ENCODE peak calls at places on chromosome 11, in seven cellular contexts. One of them, this sample, is unnamed.
A peak's percentile ranks its signal among the peaks of the same experiment; 100 is the strongest.

GRCh38 chr11:8709002-8709672 is 26.5 kb downstream of the RPL27A start:
- DNase-seq in pancreas: peak; percentile 56
- DNase-seq in bronchial epithelial cell: no peak
- DNase-seq in fibroblast of the aortic adventitia: peak; percentile 99
- DNase-seq in prostate gland: peak; percentile 77
- DNase-seq in cardiac fibroblast: peak; percentile 97
- DNase-seq in lung: no peak
- DNase-seq in this sample: no peak

GRCh38 chr11:34850339-34850738 is 65.8 kb downstream of the APIP start:
- DNase-seq in pancreas: no peak
- DNase-seq in bronchial epithelial cell: peak; percentile 29
- DNase-seq in fibroblast of the aortic adventitia: no peak
- DNase-seq in prostate gland: no peak
- DNase-seq in cardiac fibroblast: no peak
- DNase-seq in lung: no peak
- DNase-seq in this sample: no peak

GRCh38 chr11:12189543-12190235 is 79.3 kb downstream of the MICAL2 start:
- DNase-seq in pancreas: no peak
- DNase-seq in bronchial epithelial cell: peak; percentile 98
- DNase-seq in fibroblast of the aortic adventitia: no peak
- DNase-seq in prostate gland: peak; percentile 85
- DNase-seq in cardiac fibroblast: no peak
- DNase-seq in lung: no peak
- DNase-seq in this sample: no peak

GRCh38 chr11:17921620-17922473 is 91.0 kb downstream of the SERGEF start:
- DNase-seq in pancreas: no peak
- DNase-seq in bronchial epithelial cell: peak; percentile 36
- DNase-seq in fibroblast of the aortic adventitia: peak; percentile 71
- DNase-seq in prostate gland: no peak
- DNase-seq in cardiac fibroblast: peak; percentile 71
- DNase-seq in lung: no peak
- DNase-seq in this sample: no peak

GRCh38 chr11:85725510-85726258 is 39.7 kb upstream of the CCDC89 start:
- DNase-seq in pancreas: no peak
- DNase-seq in bronchial epithelial cell: peak; percentile 93
- DNase-seq in fibroblast of the aortic adventitia: peak; percentile 94
- DNase-seq in prostate gland: no peak
- DNase-seq in cardiac fibroblast: peak; percentile 82
- DNase-seq in lung: no peak
- DNase-seq in this sample: no peak

GRCh38 chr11:394034-394857 is at the start of gene PKP3:
- DNase-seq in pancreas: peak; percentile 86
- DNase-seq in bronchial epithelial cell: peak; percentile 92
- DNase-seq in fibroblast of the aortic adventitia: peak; percentile 41
- DNase-seq in prostate gland: peak; percentile 92
- DNase-seq in cardiac fibroblast: peak; percentile 50
- DNase-seq in lung: peak; percentile 88
- DNase-seq in this sample: no peak

GRCh38 chr11:59076876-59077571 is 9.1 kb upstream of the GLYATL1B start:
- DNase-seq in pancreas: no peak
- DNase-seq in bronchial epithelial cell: no peak
- DNase-seq in fibroblast of the aortic adventitia: no peak
- DNase-seq in prostate gland: no peak
- DNase-seq in cardiac fibroblast: no peak
- DNase-seq in lung: no peak
- DNase-seq in this sample: no peak

GRCh38 chr11:27213232-27213660 is 149.8 kb downstream of the CCDC34 start:
- DNase-seq in pancreas: no peak
- DNase-seq in bronchial epithelial cell: peak; percentile 94
- DNase-seq in fibroblast of the aortic adventitia: peak; percentile 93
- DNase-seq in prostate gland: no peak
- DNase-seq in cardiac fibroblast: peak; percentile 84
- DNase-seq in lung: no peak
- DNase-seq in this sample: no peak

GRCh38 chr11:110715541-110715940 is 3.3 kb upstream of the ARHGAP20 start:
- DNase-seq in pancreas: no peak
- DNase-seq in bronchial epithelial cell: peak; percentile 59
- DNase-seq in fibroblast of the aortic adventitia: peak; percentile 95
- DNase-seq in prostate gland: no peak
- DNase-seq in cardiac fibroblast: peak; percentile 84
- DNase-seq in lung: no peak
- DNase-seq in this sample: no peak

GRCh38 chr11:57761301-57762234 is at the start of gene CTNND1:
- DNase-seq in pancreas: peak; percentile 92
- DNase-seq in bronchial epithelial cell: peak; percentile 96
- DNase-seq in fibroblast of the aortic adventitia: peak; percentile 99
- DNase-seq in prostate gland: peak; percentile 94
- DNase-seq in cardiac fibroblast: peak; percentile 99
- DNase-seq in lung: peak; percentile 88
- DNase-seq in this sample: no peak

GRCh38 chr11:8100605-8101004 is 19.6 kb downstream of the TUB start:
- DNase-seq in pancreas: no peak
- DNase-seq in bronchial epithelial cell: no peak
- DNase-seq in fibroblast of the aortic adventitia: no peak
- DNase-seq in prostate gland: no peak
- DNase-seq in cardiac fibroblast: no peak
- DNase-seq in lung: peak; percentile 10
- DNase-seq in this sample: no peak

GRCh38 chr11:111539426-111540113 is 950 bp upstream of the LAYN start:
- DNase-seq in pancreas: no peak
- DNase-seq in bronchial epithelial cell: no peak
- DNase-seq in fibroblast of the aortic adventitia: no peak
- DNase-seq in prostate gland: no peak
- DNase-seq in cardiac fibroblast: no peak
- DNase-seq in lung: no peak
- DNase-seq in this sample: no peak

GRCh38 chr11:117827521-117828511 is 3.3 kb upstream of the FXYD2 start:
- DNase-seq in pancreas: no peak
- DNase-seq in bronchial epithelial cell: no peak
- DNase-seq in fibroblast of the aortic adventitia: no peak
- DNase-seq in prostate gland: no peak
- DNase-seq in cardiac fibroblast: no peak
- DNase-seq in lung: no peak
- DNase-seq in this sample: peak; percentile 33

GRCh38 chr11:114307524-114308203 is 11.5 kb downstream of the NNMT start:
- DNase-seq in pancreas: peak; percentile 15
- DNase-seq in bronchial epithelial cell: no peak
- DNase-seq in fibroblast of the aortic adventitia: peak; percentile 97
- DNase-seq in prostate gland: no peak
- DNase-seq in cardiac fibroblast: peak; percentile 96
- DNase-seq in lung: peak; percentile 76
- DNase-seq in this sample: no peak

GRCh38 chr11:78325274-78325781 is 92.3 kb downstream of the GAB2 start:
- DNase-seq in pancreas: no peak
- DNase-seq in bronchial epithelial cell: no peak
- DNase-seq in fibroblast of the aortic adventitia: no peak
- DNase-seq in prostate gland: no peak
- DNase-seq in cardiac fibroblast: no peak
- DNase-seq in lung: no peak
- DNase-seq in this sample: no peak
- TF ChIP-seq CTCF in pancreas: no peak
- TF ChIP-seq CTCF in bronchial epithelial cell: no peak
- TF ChIP-seq CTCF in fibroblast of the aortic adventitia: no peak
- TF ChIP-seq CTCF in prostate gland: no peak
- TF ChIP-seq CTCF in cardiac fibroblast: no peak
- TF ChIP-seq CTCF in lung: no peak
- TF ChIP-seq CTCF in this sample: no peak

GRCh38 chr11:3683039-3683438 is 11.9 kb upstream of the CHRNA10 start:
- DNase-seq in pancreas: no peak
- DNase-seq in bronchial epithelial cell: no peak
- DNase-seq in fibroblast of the aortic adventitia: no peak
- DNase-seq in prostate gland: no peak
- DNase-seq in cardiac fibroblast: no peak
- DNase-seq in lung: no peak
- DNase-seq in this sample: no peak
- TF ChIP-seq CTCF in pancreas: no peak
- TF ChIP-seq CTCF in bronchial epithelial cell: no peak
- TF ChIP-seq CTCF in fibroblast of the aortic adventitia: no peak
- TF ChIP-seq CTCF in prostate gland: no peak
- TF ChIP-seq CTCF in cardiac fibroblast: no peak
- TF ChIP-seq CTCF in lung: no peak
- TF ChIP-seq CTCF in this sample: no peak

DNA sequence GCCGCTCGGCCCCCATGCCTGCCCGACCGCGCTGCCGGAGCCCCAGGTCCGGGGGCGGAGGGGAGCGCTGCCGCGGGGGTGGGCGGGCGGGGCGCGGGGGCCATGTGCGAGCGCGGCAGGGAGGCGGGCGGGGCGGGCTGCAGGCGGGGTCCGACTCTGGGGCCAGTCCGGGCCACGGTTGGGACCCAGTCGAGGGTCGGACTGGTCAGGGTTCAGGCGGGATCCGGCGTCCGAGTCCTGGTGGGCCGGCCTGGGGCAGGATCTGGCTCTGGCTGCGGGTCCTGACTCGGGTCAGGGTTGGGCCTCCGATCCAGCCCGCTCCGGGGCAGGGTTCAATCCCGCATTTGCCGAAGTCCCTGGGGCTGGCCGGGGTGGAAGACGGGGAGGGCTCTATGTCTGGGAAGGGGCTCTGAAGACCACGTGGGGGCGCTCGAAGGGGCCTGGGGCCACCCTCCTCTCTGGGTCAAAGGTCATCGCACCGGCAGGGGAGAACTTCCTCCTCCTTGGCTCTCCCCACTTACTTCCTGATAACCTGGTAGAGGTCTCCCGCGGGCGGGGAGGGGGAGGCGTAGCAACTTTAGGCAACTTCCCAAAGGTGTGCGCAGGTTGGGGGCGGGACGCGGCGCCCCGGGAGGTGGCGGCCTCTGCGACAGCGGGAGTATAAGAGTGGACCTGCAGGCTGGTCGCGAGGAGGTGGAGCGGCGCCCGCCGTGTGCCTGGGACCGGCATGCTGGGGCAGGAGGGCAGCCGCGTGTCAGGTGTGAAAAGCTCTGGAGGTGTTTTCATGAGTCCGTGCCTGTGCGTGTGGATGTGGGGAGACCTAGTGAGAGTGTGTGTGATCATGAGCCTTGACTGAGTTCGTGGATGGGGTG is 603 bp downstream of the ESRRA start:
- DNase-seq in pancreas: peak; percentile 86
- DNase-seq in bronchial epithelial cell: peak; percentile 24
- DNase-seq in fibroblast of the aortic adventitia: no peak
- DNase-seq in prostate gland: peak; percentile 38
- DNase-seq in cardiac fibroblast: peak; percentile 46
- DNase-seq in lung: peak; percentile 85
- DNase-seq in this sample: peak; percentile 70
- TF ChIP-seq CTCF in pancreas: no peak
- TF ChIP-seq CTCF in bronchial epithelial cell: peak; percentile 41
- TF ChIP-seq CTCF in fibroblast of the aortic adventitia: no peak
- TF ChIP-seq CTCF in prostate gland: peak; percentile 40
- TF ChIP-seq CTCF in cardiac fibroblast: no peak
- TF ChIP-seq CTCF in lung: no peak
- TF ChIP-seq CTCF in this sample: no peak

DNA sequence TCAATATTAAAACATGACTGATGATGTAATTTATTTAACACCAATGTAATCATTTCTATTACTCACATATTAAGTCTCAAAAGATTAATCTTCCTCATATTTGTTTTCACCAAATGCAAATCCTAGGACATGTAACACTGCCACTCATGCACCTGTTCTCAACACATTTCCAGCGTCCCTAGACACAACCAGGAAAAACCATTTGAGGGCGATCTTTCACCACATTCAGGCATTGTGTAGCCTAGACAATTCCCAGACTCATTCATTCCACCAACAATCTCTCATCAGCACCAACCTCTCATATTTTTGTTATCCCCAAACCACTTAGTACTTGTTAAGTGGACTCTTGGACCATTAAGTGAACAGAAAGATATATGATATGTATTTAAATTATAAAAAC is 66.1 kb downstream of the SLC36A4 start:
- DNase-seq in pancreas: no peak
- DNase-seq in bronchial epithelial cell: no peak
- DNase-seq in fibroblast of the aortic adventitia: no peak
- DNase-seq in prostate gland: no peak
- DNase-seq in cardiac fibroblast: no peak
- DNase-seq in lung: no peak
- DNase-seq in this sample: no peak
- TF ChIP-seq CTCF in pancreas: no peak
- TF ChIP-seq CTCF in bronchial epithelial cell: no peak
- TF ChIP-seq CTCF in fibroblast of the aortic adventitia: no peak
- TF ChIP-seq CTCF in prostate gland: no peak
- TF ChIP-seq CTCF in cardiac fibroblast: no peak
- TF ChIP-seq CTCF in lung: no peak
- TF ChIP-seq CTCF in this sample: no peak

GRCh38 chr11:106875013-106875412 is 143.3 kb downstream of the GUCY1A2 start:
- DNase-seq in pancreas: no peak
- DNase-seq in bronchial epithelial cell: peak; percentile 8
- DNase-seq in fibroblast of the aortic adventitia: peak; percentile 22
- DNase-seq in prostate gland: no peak
- DNase-seq in cardiac fibroblast: peak; percentile 39
- DNase-seq in lung: no peak
- DNase-seq in this sample: no peak
- TF ChIP-seq CTCF in pancreas: no peak
- TF ChIP-seq CTCF in bronchial epithelial cell: no peak
- TF ChIP-seq CTCF in fibroblast of the aortic adventitia: no peak
- TF ChIP-seq CTCF in prostate gland: no peak
- TF ChIP-seq CTCF in cardiac fibroblast: no peak
- TF ChIP-seq CTCF in lung: no peak
- TF ChIP-seq CTCF in this sample: no peak

DNA sequence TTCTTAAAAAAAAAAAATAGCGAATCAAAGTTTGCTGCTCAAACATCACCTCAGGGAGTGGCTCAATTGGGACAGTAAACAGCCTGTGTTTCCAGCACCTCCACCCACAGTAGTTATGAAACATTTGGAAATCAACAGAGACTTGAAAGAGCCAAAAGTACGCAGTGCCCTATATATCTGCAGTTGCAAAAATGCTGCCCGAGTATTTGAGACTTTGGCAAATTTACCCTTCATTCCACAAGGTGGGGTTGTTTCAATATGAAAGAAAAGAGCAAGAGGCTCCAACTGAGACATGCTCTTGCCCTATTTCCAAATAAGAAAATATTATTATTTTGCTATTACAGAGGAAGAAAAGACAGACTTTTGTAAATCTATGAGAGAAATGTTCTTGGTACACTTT is 851.1 kb upstream of the RAG2 start:
- DNase-seq in pancreas: no peak
- DNase-seq in bronchial epithelial cell: peak; percentile 62
- DNase-seq in fibroblast of the aortic adventitia: peak; percentile 85
- DNase-seq in prostate gland: no peak
- DNase-seq in cardiac fibroblast: peak; percentile 84
- DNase-seq in lung: no peak
- DNase-seq in this sample: no peak
- TF ChIP-seq CTCF in pancreas: no peak
- TF ChIP-seq CTCF in bronchial epithelial cell: peak; percentile 46
- TF ChIP-seq CTCF in fibroblast of the aortic adventitia: peak; percentile 65
- TF ChIP-seq CTCF in prostate gland: no peak
- TF ChIP-seq CTCF in cardiac fibroblast: peak; percentile 46
- TF ChIP-seq CTCF in lung: no peak
- TF ChIP-seq CTCF in this sample: no peak

DNA sequence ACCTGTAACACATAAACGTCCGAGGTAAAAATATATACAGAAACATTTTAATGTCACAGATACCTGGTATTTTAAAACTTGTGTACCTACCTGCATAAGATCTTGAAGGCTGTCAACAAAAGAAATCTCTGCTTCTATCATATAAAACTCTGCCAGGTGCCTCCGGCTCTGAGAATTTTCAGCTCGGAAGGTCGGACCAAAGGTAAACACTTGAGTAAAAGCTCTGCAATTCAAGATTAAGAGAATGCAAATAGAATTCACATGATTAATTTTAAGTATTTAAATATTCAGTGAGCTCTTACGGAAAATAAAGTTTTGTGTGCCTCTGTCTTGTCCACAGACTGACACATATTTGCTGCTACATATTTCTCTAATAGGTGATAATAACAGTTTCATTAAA is 75.4 kb upstream of the GAB2 start:
- DNase-seq in pancreas: no peak
- DNase-seq in bronchial epithelial cell: no peak
- DNase-seq in fibroblast of the aortic adventitia: no peak
- DNase-seq in prostate gland: no peak
- DNase-seq in cardiac fibroblast: no peak
- DNase-seq in lung: no peak
- DNase-seq in this sample: no peak
- TF ChIP-seq CTCF in pancreas: no peak
- TF ChIP-seq CTCF in bronchial epithelial cell: no peak
- TF ChIP-seq CTCF in fibroblast of the aortic adventitia: no peak
- TF ChIP-seq CTCF in prostate gland: no peak
- TF ChIP-seq CTCF in cardiac fibroblast: no peak
- TF ChIP-seq CTCF in lung: no peak
- TF ChIP-seq CTCF in this sample: no peak

This sample was measured in activated B cell treated with CpG ODN at 0.5 μM for 24 hours.